ENCODE peak calls at places on chromosomes 12 and 14, in four cellular contexts. N is kidney epithelial cell, H is DND-41, O is K562. B is an unnamed sample.

GRCh38 chr12:53624453-53624852 is 1.7 kb downstream of the ATF7 start:
- DNase-seq in H (no peak), N (no peak), O (no peak), B (no peak)

GRCh38 chr14:30756594-30756993 is 117.8 kb upstream of the COCH start:
- DNase-seq in H (no peak), O (no peak), N (no peak), B (no peak)

GRCh38 chr12:131112016-131112415 is 158.3 kb downstream of the ADGRD1 start:
- DNase-seq in H (no peak), O (no peak), N (no peak), B (no peak)

GRCh38 chr14:53295985-53296582 is 143.0 kb upstream of the DDHD1 start:
- DNase-seq in H (no peak), O (peak), N (no peak), B (no peak)

GRCh38 chr12:2868986-2869385 is 8.0 kb downstream of the FOXM1 start:
- DNase-seq in H (no peak), N (no peak), O (no peak), B (no peak)

GRCh38 chr12:108266131-108266530 is 73.0 kb downstream of the CMKLR1 start:
- DNase-seq in H (no peak), N (no peak), O (no peak), B (no peak)

GRCh38 chr14:50932592-50933500 is 11.4 kb downstream of the PYGL start:
- DNase-seq in N (no peak), O (no peak), H (no peak), B (no peak)

GRCh38 chr12:58341791-58342190 is 400.4 kb downstream of the ATP23 start:
- DNase-seq in H (no peak), O (no peak), N (no peak), B (no peak)

GRCh38 chr12:122355702-122356101 is 66.8 kb downstream of the CLIP1 start:
- DNase-seq in H (no peak), O (no peak), N (no peak), B (no peak)

GRCh38 chr12:52087961-52088820 is 8.7 kb downstream of the SMIM41 start:
- DNase-seq in H (peak), O (no peak), N (no peak), B (no peak)

GRCh38 chr12:68342966-68343365 is 10.8 kb upstream of the MDM1 start:
- DNase-seq in H (peak), O (no peak), N (no peak), B (no peak)

GRCh38 chr12:50132505-50133135 is 20.6 kb downstream of the COX14 start:
- DNase-seq in H (no peak), N (no peak), O (peak), B (no peak)

GRCh38 chr12:62736596-62736995 is 198.4 kb downstream of the PPM1H start:
- DNase-seq in H (no peak), N (no peak), O (no peak), B (no peak)

GRCh38 chr12:122979001-122979907 is 1.2 kb upstream of the ARL6IP4 start:
- DNase-seq in H (no peak), N (no peak), O (no peak), B (no peak)

GRCh38 chr14:96215845-96216244 is 11.2 kb downstream of the BDKRB2 start:
- DNase-seq in H (no peak), O (no peak), N (no peak), B (no peak)

GRCh38 chr14:54549862-54550261 is 17.1 kb upstream of the SAMD4A start:
- DNase-seq in O (no peak), H (no peak), N (no peak), B (no peak)

GRCh38 chr12:115341442-115341841 is 657.5 kb upstream of the TBX3 start:
- DNase-seq in N (peak), O (no peak), H (no peak), B (no peak)

GRCh38 chr12:89731614-89732013 is 23.0 kb upstream of the ATP2B1 start:
- DNase-seq in N (no peak), H (no peak), O (no peak), B (no peak)

GRCh38 chr12:71567562-71567961 is 96.1 kb downstream of the ZFC3H1 start:
- DNase-seq in H (no peak), N (no peak), O (peak), B (no peak)

GRCh38 chr14:35558680-35559079 is 24.7 kb downstream of the INSM2 start:
- DNase-seq in N (no peak), H (no peak), O (no peak), B (no peak)

GRCh38 chr12:52063986-52064649 is 5.7 kb upstream of the ATG101 start:
- DNase-seq in H (no peak), N (no peak), O (peak), B (no peak)

GRCh38 chr14:105187935-105188524 is 6.9 kb upstream of the NUDT14 start:
- DNase-seq in O (no peak), H (no peak), N (no peak), B (no peak)

DNA sequence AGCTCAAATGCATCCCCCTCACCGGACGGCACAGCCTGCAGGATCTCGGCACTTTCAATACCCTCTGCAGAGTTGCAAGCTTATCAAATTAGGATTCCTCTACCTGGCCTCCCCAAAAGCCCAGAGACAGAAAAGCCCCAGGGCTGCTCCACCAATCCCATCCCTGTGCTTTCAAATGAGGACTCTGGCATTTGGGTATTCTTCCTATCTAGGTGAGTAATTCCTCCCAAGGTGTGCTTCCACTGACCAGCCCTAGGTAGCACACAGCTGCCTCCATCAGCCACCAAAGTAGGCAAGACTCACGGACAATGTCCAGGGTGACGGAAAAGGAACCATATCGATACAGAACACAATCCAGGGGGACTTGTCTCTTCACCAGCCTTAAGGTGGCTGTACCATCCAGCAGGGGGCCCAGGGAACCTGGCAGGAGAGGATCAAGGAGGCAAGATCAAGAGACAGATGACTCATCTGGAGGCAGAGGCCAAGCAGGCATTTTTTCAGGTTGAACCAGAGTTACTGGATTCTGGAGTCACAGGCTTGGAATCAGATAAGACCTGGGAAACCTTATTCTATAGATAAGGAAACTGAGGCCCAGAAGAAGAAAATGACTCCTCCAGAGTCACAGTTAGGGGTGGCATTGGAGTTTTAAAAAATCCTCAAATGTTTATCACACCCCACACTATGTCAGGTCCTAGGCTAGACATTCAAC is 9.9 kb downstream of the PMEL start:
- DNase-seq in H (peak), O (peak), N (no peak), B (peak)
- TF ChIP-seq CTCF in H (peak), O (peak), N (peak), B (peak)

DNA sequence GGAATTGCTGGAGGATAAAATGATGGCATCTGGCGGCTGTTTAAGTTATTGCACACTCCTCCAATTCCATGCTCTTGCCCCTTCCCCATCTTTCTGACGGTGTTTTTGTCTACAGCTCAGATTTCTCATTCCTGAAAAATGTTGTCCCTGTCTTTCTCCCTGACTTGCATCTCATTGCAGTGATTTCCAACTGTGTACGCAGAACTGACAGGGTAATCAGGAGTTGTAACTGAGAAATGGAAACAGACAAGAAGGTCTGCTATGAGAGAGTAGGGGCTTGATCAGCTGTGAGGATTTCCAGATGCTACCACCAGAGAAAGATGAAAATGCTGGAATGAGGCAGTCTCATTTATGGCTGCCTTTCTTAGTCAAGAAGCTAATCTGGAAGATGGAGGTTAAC is 1.3 kb downstream of the ERP27 start:
- DNase-seq in O (no peak), N (no peak), H (no peak), B (no peak)
- TF ChIP-seq CTCF in O (no peak), N (no peak), H (no peak), B (no peak)

DNA sequence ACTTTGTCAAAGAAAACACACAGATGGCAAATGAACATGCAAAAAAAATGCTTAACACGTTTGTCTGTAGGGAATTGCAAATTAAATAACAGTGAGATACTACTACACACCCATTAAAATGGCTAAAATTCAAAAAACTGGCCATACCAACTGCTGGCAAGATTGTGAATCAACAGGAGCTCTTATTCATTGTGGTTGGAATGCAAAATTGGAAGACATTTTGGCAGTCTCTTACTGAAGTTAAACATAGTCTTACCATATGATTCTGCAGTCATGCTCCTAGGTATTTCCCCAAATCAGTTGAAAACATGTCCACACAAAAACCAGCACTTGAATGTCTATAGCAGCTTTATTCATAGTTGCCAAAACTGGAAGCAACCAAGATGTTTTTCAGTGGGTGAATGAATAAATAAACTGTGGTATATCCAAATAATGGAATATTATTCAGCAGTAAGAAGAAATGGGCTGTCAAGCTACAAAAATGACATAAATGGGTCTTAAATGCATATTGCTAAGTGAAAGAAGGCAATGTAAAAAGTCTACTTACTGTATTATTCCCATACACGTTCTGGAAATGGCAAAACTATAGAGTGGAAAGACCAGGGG is 91.4 kb downstream of the PLEKHA5 start:
- DNase-seq in H (no peak), O (no peak), N (no peak), B (no peak)
- TF ChIP-seq CTCF in H (no peak), O (no peak), N (no peak), B (no peak)

GRCh38 chr12:132202929-132203721 is 58.9 kb downstream of the NOC4L start:
- DNase-seq in N (no peak), H (no peak), O (no peak), B (no peak)
- TF ChIP-seq CTCF in N (no peak), H (no peak), O (no peak), B (no peak)

GRCh38 chr14:74799765-74800164 is 36.6 kb downstream of the YLPM1 start:
- DNase-seq in H (no peak), N (no peak), O (no peak), B (no peak)

GRCh38 chr14:74801396-74801795 is 38.3 kb downstream of the YLPM1 start:
- DNase-seq in O (no peak), N (no peak), H (no peak), B (no peak)

GRCh38 chr14:74800780-74801179 is 37.7 kb downstream of the YLPM1 start:
- DNase-seq in O (no peak), N (no peak), H (no peak), B (no peak)

DNA sequence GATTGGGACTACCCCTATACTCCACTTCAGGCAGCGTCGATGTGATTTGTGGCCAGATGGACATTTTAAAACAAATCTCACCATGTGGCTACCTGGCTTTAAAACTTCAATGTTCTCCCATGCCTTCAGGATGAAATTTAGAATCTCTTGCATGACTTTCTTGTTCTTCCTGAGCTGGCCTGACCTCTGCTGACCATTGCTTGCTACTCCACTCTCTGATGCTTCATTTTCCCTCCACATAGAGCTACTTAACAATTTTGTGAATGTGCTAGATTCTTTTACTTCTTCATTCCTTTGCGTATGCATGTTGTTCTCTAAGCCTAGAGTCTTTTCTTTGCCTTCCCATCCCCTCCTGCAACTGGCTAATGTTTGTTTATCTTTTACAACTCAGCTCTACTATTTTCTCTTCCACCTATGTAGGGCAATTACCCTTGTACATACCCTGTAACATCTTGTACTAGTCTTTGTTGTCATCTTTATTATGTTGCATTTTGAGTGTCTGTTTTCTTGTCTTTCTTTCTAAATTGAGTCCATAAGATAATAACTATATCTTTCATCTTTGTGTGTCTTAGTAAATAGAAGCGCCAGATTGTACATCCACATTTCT is 41.2 kb downstream of the YLPM1 start:
- DNase-seq in N (no peak), O (peak), H (peak), B (no peak)
- TF ChIP-seq CTCF in N (peak), O (peak), H (peak), B (peak)

DNA sequence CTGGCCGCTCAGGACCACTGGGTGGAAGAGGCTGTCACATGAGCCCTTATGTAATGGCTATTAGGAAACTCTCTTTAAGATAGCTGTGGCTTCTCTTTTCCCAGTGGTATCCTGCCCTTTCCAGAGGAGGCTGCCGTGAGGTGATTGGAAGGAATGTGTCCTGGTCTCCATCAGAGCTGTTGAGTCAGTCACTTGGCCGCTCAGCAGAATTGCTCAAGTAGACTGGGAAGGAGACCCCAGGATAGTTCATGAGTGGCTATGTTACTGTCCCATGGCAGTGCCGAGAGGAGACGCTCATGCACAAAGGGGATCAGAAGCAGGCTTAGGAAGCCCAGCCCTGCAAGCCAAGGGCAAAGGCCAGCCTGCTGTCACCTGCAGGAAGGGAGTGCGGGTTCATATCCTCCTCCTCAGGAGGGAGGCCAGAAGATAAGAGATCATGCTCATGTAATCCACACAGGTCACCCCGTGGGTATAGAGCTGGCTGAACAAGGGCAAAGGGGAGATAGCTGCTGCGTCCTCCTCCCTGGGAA is 136.9 kb upstream of the MAX start:
- DNase-seq in O (peak), N (no peak), H (no peak), B (no peak)
- TF ChIP-seq CTCF in O (no peak), N (no peak), H (no peak), B (no peak)